ENCODE peak calls at places on chromosomes 12 and 14, in four cellular contexts. X, L, I and Z are unnamed samples.

GRCh38 chr12:14399871-14400270 is 34.4 kb downstream of the ATF7IP start:
- DNase-seq in X (no peak), L (no peak), I (no peak), Z (no peak)

GRCh38 chr12:57939291-57939690 is 2.1 kb upstream of the ATP23 start:
- DNase-seq in X (no peak), L (no peak), I (no peak), Z (no peak)

GRCh38 chr12:13390381-13390856 is 193.9 kb downstream of the EMP1 start:
- DNase-seq in X (no peak), L (no peak), I (no peak), Z (no peak)

GRCh38 chr12:52313461-52313860 is 7.7 kb downstream of the KRT83 start:
- DNase-seq in X (no peak), L (no peak), I (no peak), Z (no peak)

GRCh38 chr12:102300824-102301461 is 103.3 kb upstream of the PMCH start:
- DNase-seq in X (no peak), L (peak), I (no peak), Z (no peak)

GRCh38 chr12:113899042-113899843 is 66.9 kb downstream of the RBM19 start:
- DNase-seq in X (no peak), L (no peak), I (no peak), Z (no peak)

GRCh38 chr12:80937391-80938238 is at the start of gene LIN7A:
- DNase-seq in X (peak), L (no peak), I (no peak), Z (peak)

GRCh38 chr14:24670594-24670993 is 36.6 kb upstream of the GZMB start:
- DNase-seq in X (no peak), L (no peak), I (no peak), Z (no peak)

GRCh38 chr14:69152181-69152943 is 557 bp downstream of the DCAF5 start:
- DNase-seq in X (no peak), L (peak), I (peak), Z (no peak)

GRCh38 chr12:32198555-32198954 is 91.9 kb downstream of the BICD1 start:
- DNase-seq in X (no peak), L (no peak), I (no peak), Z (no peak)

GRCh38 chr12:50825372-50825838 is 17.3 kb upstream of the TMPRSS12 start:
- DNase-seq in X (no peak), L (peak), I (no peak), Z (no peak)

GRCh38 chr12:93982847-93983315 is 165.5 kb upstream of the PLXNC1 start:
- DNase-seq in X (no peak), L (no peak), I (no peak), Z (no peak)

GRCh38 chr12:127296591-127296990 is 970.4 kb upstream of the TMEM132C start:
- DNase-seq in X (no peak), L (no peak), I (no peak), Z (no peak)

GRCh38 chr12:72207756-72208155 is 64.4 kb upstream of the TRHDE start:
- DNase-seq in X (no peak), L (no peak), I (no peak), Z (no peak)

GRCh38 chr14:33120966-33121365 is 182.3 kb downstream of the NPAS3 start:
- DNase-seq in X (no peak), L (no peak), I (no peak), Z (no peak)

GRCh38 chr14:69845787-69846186 is 33.4 kb upstream of the SMOC1 start:
- DNase-seq in X (no peak), L (no peak), I (no peak), Z (no peak)

GRCh38 chr12:75759196-75759595 is 247.8 kb upstream of the KRR1 start:
- DNase-seq in X (no peak), L (no peak), I (no peak), Z (no peak)

GRCh38 chr12:110577717-110578521 is 5.2 kb downstream of the PPTC7 start:
- DNase-seq in X (no peak), L (peak), I (peak), Z (no peak)

GRCh38 chr12:98294426-98294825 is 221.0 kb upstream of the TMPO start:
- DNase-seq in X (no peak), L (no peak), I (no peak), Z (no peak)

GRCh38 chr12:16730772-16731171 is 124.8 kb upstream of the LMO3 start:
- DNase-seq in X (no peak), L (no peak), I (no peak), Z (no peak)

GRCh38 chr12:124762791-124763593 is 100.7 kb downstream of the SCARB1 start:
- DNase-seq in X (no peak), L (no peak), I (no peak), Z (no peak)

GRCh38 chr14:93977790-93978581 is 1.6 kb upstream of the ASB2 start:
- DNase-seq in X (no peak), L (no peak), I (no peak), Z (no peak)

GRCh38 chr12:51980051-51980808 is 26.5 kb upstream of the TAMALIN start:
- DNase-seq in X (no peak), L (peak), I (peak), Z (peak)

GRCh38 chr14:83706555-83706954 is 1823.4 kb upstream of the FLRT2 start:
- DNase-seq in X (peak), L (no peak), I (no peak), Z (no peak)

GRCh38 chr14:71243697-71244096 is 336.4 kb downstream of the PCNX1 start:
- DNase-seq in X (no peak), L (no peak), I (no peak), Z (no peak)

GRCh38 chr12:81167694-81168093 is 89.8 kb downstream of the ACSS3 start:
- DNase-seq in X (no peak), L (no peak), I (no peak), Z (no peak)

GRCh38 chr14:63726499-63726898 is 1.4 kb downstream of the SGPP1 start:
- DNase-seq in X (no peak), L (no peak), I (no peak), Z (no peak)

GRCh38 chr14:63727231-63727735 is 582 bp downstream of the SGPP1 start:
- DNase-seq in X (no peak), L (peak), I (no peak), Z (no peak)

GRCh38 chr14:63730659-63731058 is 2.8 kb upstream of the SGPP1 start:
- DNase-seq in X (no peak), L (no peak), I (no peak), Z (no peak)

GRCh38 chr14:63725786-63726185 is 2.1 kb downstream of the SGPP1 start:
- DNase-seq in X (no peak), L (no peak), I (no peak), Z (no peak)

DNA sequence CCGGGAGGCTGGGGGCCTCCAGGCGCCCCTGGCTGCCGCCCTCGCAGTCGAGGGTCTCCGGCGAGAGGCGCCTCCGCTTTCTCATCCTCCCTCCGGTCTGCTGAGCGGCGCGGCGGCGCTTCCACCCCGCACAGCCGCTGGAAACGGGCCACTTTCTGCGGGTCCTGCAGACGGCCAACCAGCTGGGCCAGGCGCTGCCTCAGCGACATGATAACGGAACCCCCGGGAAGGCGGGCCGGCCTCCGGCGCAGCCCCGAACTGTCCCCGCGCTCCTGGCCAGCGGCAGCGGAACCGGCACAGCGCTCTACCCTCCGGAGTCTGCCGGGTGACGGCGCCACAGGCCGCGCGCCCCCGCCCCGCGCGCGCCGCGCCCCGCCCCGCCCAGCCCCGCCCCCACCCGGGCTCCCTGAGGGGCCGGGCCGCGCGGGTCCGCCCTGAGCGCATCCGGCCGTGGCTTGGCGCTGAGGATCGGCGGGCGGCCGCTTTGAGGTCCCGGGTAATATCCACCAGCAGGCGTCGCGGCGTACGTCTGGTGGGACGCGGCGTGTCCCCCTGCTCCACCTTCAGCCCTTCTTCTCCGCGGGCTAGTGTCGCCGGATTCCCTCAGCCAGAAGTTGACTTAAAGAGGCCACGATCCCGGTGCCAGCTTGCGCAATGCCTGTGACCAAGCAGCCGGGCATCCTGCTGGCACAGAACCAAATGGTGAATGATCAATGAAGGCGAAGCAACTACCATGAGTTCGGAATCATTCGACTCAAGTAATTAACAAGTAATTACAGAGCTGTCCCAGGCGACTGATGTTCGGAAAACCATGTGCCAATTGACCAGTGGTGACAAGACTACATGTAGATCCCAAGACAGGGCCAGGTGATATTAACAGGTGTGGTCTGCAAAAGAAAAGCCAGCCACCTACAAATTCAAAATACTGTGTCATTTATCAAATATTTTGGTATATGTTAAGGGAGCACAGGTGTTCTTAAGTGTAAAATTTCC is at the start of gene SGPP1:
- DNase-seq in X (no peak), L (peak), I (peak), Z (peak)
- TF ChIP-seq POLR2A in X (no peak), L (peak), I (peak), Z (peak)

GRCh38 chr14:62736426-62737043 is 308.7 kb downstream of the KCNH5 start:
- DNase-seq in X (no peak), L (no peak), I (no peak), Z (no peak)
- TF ChIP-seq TAF1 in X (no peak), L (no peak), I (no peak), Z (no peak)

GRCh38 chr12:74033531-74033930 is 504.1 kb upstream of the ATXN7L3B start:
- DNase-seq in X (no peak), L (no peak), I (no peak), Z (no peak)
- TF ChIP-seq POLR2AphosphoS5 in X (no peak), L (no peak), I (no peak), Z (no peak)

DNA sequence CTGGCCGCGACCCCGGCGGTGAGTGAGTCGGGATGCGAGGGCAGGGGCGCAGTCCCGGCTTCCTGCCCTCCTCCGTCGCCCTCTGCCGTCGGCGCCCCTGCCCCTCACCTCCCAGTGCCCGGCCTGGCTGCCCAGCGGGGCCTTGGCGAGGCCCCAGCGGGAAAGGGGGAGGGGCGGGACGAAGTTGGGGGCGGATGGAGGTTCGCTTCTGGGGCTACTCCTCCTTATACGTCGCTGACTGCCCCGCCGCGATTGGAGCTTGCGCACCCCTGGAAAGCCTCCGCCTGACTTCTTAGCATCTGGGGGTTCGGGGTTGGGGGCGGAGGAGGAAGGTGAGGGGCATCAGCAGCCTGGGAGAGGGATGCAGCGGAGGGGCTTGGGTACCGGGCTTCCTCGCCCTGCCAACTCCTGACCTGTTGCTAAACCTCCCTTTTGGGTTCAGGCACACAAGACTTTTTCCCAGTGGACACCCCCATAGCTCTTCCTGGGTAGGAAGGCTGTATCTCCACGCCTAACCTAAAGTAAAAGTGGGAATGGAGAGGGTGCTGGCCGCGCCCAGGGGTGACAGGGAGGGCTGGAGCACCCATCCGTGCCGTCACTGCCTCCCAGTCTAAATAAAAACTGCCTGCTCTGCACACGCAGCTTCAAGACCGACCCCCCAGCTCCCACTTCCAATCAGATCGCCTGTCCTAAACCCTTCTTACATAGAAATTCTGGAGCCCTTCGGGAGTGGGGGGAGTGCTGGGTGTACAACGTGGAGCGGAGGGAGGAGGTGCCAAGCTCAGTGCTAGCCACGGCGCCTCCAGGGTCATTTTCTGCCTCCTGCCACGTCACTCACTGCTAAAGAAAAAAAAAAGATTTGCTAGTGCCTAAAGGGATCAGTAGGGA is 585 bp downstream of the TMEM263 start:
- DNase-seq in X (peak), L (peak), I (peak), Z (peak)
- TF ChIP-seq POLR2A in X (no peak), L (peak), I (no peak), Z (no peak)

DNA sequence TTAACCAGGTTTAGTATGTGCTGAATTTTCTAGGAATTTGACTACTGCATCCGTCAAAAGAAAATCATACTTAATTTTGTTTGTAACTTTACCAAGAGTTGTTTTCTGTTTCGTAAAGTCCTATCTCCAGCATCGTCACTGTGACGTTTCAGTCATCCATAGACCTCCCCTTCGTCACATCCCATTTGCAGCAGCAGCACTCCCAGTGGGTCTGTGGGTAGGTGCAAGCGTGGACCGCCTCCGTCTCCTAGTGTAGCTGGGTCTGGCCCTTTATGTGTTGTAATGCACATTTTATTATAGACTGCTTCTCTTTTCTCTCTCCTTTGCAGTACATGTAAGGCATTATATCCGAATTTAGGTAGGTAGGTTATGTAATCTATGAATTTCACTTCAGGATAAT is 41.0 kb downstream of the EVL start:
- DNase-seq in X (no peak), L (no peak), I (no peak), Z (no peak)
- TF ChIP-seq TAF1 in X (no peak), L (no peak), I (no peak), Z (no peak)

GRCh38 chr14:59306775-59307174 is 118.3 kb downstream of the DAAM1 start:
- DNase-seq in X (no peak), L (no peak), I (no peak), Z (no peak)
- TF ChIP-seq POLR2AphosphoS5 in X (no peak), L (no peak), I (no peak), Z (no peak)

DNA sequence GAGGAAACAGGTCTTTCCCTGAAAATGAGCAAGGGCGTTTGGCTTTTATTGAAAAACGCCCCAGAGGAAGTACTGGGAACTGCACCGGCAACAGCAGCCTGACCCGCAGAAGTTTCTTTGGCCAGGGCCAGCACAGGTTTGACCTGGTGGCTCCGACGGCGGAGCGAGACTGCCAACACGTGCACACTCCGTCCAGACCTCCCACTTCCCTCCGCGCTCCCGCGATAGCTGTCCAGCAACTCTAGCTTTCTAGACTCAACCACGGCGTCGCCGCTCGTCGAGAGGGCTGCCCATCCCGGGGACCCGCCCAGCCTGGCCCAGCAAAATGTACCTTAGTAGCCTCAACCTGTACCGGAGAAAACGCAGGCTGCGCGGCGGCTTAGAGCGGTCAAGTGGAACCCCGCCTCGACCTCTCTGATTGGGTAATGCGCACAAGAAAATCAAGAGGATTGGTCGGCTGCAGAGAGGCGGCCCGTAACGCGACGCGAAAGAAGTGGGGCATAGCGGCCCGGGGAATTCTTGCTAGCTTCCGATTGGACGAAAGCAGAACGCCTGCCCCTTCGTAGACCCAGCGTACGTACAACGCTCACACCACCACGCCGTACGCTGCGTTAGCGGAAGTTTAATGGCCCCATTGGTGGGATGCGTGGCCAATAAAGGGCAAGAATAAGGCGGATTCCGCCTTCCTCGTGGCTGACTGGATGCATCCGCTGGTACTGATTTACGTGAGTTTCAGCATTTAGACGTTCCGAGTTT is at the start of gene WDR89:
- DNase-seq in X (peak), L (peak), I (peak), Z (peak)
- TF ChIP-seq POLR2A in X (peak), L (peak), I (peak), Z (peak)

GRCh38 chr12:1542599-1542998 is 51.8 kb downstream of the FBXL14 start:
- DNase-seq in X (no peak), L (no peak), I (no peak), Z (no peak)

GRCh38 chr12:1540690-1541089 is 53.7 kb downstream of the FBXL14 start:
- DNase-seq in X (no peak), L (no peak), I (no peak), Z (no peak)

GRCh38 chr12:1546931-1547640 is 47.3 kb downstream of the FBXL14 start:
- DNase-seq in X (no peak), L (no peak), I (no peak), Z (no peak)

GRCh38 chr12:1544991-1545700 is 49.2 kb downstream of the FBXL14 start:
- DNase-seq in X (no peak), L (no peak), I (no peak), Z (no peak)
- TF ChIP-seq TAF1 in X (no peak), L (no peak), I (no peak), Z (no peak)

DNA sequence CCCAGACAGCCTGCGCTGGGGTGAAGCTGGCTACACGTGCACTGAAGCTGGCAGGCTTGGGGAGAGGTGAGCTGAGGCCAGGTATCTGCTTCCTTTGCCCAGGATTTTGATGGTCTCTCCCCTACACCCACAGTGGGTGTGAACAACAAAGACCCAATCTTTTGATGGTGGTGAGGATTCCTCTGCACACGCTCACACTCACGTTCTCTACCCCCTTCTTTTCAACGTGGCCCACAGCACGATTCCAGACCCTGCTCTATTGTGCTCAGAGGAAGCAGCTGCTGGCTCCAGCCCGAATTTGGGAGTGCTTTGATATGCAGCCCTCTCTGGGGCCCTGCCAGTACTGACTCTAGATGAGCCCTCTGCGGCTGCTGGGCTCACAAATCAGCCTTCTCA is 4.9 kb downstream of the CD9 start:
- DNase-seq in X (no peak), L (no peak), I (no peak), Z (no peak)
- TF ChIP-seq POLR2AphosphoS5 in X (no peak), L (no peak), I (no peak), Z (no peak)

GRCh38 chr14:50668852-50669194 is 717 bp upstream of the SAV1 start:
- DNase-seq in X (no peak), L (no peak), I (no peak), Z (no peak)
- TF ChIP-seq POLR2A in X (no peak), L (no peak), I (no peak), Z (no peak)